ENCODE peak calls at places on chromosomes 13 and 19, in seven cellular contexts. P is stomach, C is lower leg skin, M is A549, O is ovary, S is heart left ventricle, U is transverse colon. G is an unnamed sample.

GRCh38 chr19:13691569-13691968 is 72.8 kb upstream of the MRI1 start:
- DNase-seq in P (no peak), C (no peak), M (no peak), O (no peak), S (no peak), U (no peak), G (no peak)

GRCh38 chr19:54247106-54247930 is 4.7 kb upstream of the LILRA6 start:
- DNase-seq in P (no peak), C (no peak), M (no peak), O (no peak), S (no peak), U (no peak), G (no peak)

GRCh38 chr13:113291997-113292862 is 4.8 kb upstream of the LAMP1 start:
- DNase-seq in P (no peak), C (peak; percentile 92), M (no peak), O (no peak), S (no peak), U (no peak), G (peak; percentile 48)

GRCh38 chr13:101941095-101941777 is 460.6 kb downstream of the FGF14 start:
- DNase-seq in P (no peak), C (no peak), M (peak; percentile 6), O (no peak), S (no peak), U (no peak), G (no peak)

GRCh38 chr13:44667950-44668349 is 91.8 kb upstream of the TSC22D1 start:
- DNase-seq in P (no peak), C (no peak), M (no peak), O (no peak), S (no peak), U (no peak), G (no peak)

GRCh38 chr19:510606-511100 is 3.4 kb downstream of the TPGS1 start:
- DNase-seq in P (peak; percentile 77), C (peak; percentile 94), M (peak; percentile 87), O (no peak), S (peak; percentile 86), U (peak; percentile 87), G (no peak)

GRCh38 chr19:14073925-14074838 is 1.6 kb downstream of the MISP3 start:
- DNase-seq in P (peak; percentile 66), C (peak; percentile 91), M (no peak), O (no peak), S (no peak), U (peak; percentile 78), G (peak; percentile 42)

GRCh38 chr19:39083599-39083982 is 577 bp upstream of the ACP7 start:
- DNase-seq in P (no peak), C (no peak), M (no peak), O (no peak), S (no peak), U (no peak), G (no peak)

GRCh38 chr19:54660306-54660705 is 2.5 kb upstream of the LILRB4 start:
- DNase-seq in P (no peak), C (no peak), M (no peak), O (no peak), S (no peak), U (no peak), G (no peak)

GRCh38 chr13:82698941-82699340 is 1183.3 kb downstream of the SLITRK1 start:
- DNase-seq in P (no peak), C (no peak), M (no peak), O (no peak), S (no peak), U (no peak), G (no peak)

GRCh38 chr13:20401958-20402856 is 123.5 kb downstream of the CRYL1 start:
- DNase-seq in P (peak; percentile 15), C (peak; percentile 82), M (no peak), O (no peak), S (no peak), U (no peak), G (no peak)

GRCh38 chr19:57233207-57233606 is 2.4 kb downstream of the AURKC start:
- DNase-seq in P (no peak), C (no peak), M (no peak), O (no peak), S (no peak), U (no peak), G (no peak)

GRCh38 chr13:28719227-28719562 is 425 bp upstream of the SLC46A3 start:
- DNase-seq in P (no peak), C (no peak), M (no peak), O (no peak), S (no peak), U (no peak), G (no peak)

GRCh38 chr13:28717170-28717569 is 1.6 kb downstream of the SLC46A3 start:
- DNase-seq in P (no peak), C (no peak), M (no peak), O (no peak), S (no peak), U (no peak), G (no peak)

GRCh38 chr13:28718186-28718537 is 608 bp downstream of the SLC46A3 start:
- DNase-seq in P (no peak), C (no peak), M (no peak), O (no peak), S (no peak), U (no peak), G (no peak)

GRCh38 chr13:28719656-28720055 is 886 bp upstream of the SLC46A3 start:
- DNase-seq in P (no peak), C (no peak), M (no peak), O (no peak), S (no peak), U (no peak), G (no peak)

DNA sequence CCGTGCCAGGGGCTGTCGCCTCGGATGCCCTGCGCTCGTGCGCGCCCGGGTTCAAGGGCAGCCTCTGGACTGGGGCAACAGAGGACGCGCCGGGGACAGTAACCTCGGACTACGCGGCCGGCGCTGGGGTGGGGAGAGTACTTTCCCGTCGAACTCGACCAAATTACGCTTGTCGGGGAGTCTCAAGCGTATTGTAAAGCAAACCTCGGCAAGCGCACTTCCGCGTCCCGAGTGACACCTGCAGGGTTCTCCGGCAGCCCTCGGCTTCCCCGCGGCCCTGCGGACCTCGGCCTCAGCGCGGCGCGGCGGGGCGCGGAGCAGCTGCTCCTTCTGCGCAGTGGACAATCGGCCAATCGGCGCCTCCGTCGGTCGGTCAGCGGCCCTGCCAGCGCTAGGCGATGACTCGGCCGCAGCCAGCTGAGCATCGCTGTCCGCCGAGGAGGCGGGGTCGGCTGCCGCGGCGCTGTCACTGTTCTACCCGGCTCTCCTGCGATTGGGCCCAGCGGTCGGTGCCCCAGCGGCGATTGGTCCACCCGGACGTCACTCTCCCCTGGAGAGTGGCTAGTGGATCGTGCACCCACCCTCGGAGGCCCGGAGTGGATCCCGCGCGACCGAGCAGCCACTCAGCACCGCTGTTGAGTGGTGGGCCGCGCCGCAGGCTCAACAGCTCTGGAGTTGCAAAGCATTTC is at the start of gene SLC46A3:
- DNase-seq in P (peak; percentile 92), C (peak; percentile 99), M (peak; percentile 95), O (peak; percentile 98), S (peak; percentile 100), U (peak; percentile 99), G (peak; percentile 84)
- TF ChIP-seq POLR2A in P (no peak), C (peak; percentile 18), M (peak; percentile 32), O (peak; percentile 31), S (peak; percentile 40), U (peak; percentile 88), G (peak; percentile 23)

GRCh38 chr19:9835507-9835949 is 410 bp downstream of the PIN1 start:
- DNase-seq in P (no peak), C (no peak), M (no peak), O (no peak), S (peak; percentile 64), U (peak; percentile 20), G (no peak)

GRCh38 chr19:9838324-9838723 is 3.2 kb downstream of the PIN1 start:
- DNase-seq in P (no peak), C (no peak), M (no peak), O (no peak), S (peak; percentile 62), U (no peak), G (no peak)

GRCh38 chr19:9834302-9834725 is 804 bp upstream of the PIN1 start:
- DNase-seq in P (no peak), C (no peak), M (no peak), O (no peak), S (no peak), U (no peak), G (no peak)

GRCh38 chr19:9836021-9836420 is 903 bp downstream of the PIN1 start:
- DNase-seq in P (no peak), C (no peak), M (no peak), O (no peak), S (no peak), U (no peak), G (no peak)

DNA sequence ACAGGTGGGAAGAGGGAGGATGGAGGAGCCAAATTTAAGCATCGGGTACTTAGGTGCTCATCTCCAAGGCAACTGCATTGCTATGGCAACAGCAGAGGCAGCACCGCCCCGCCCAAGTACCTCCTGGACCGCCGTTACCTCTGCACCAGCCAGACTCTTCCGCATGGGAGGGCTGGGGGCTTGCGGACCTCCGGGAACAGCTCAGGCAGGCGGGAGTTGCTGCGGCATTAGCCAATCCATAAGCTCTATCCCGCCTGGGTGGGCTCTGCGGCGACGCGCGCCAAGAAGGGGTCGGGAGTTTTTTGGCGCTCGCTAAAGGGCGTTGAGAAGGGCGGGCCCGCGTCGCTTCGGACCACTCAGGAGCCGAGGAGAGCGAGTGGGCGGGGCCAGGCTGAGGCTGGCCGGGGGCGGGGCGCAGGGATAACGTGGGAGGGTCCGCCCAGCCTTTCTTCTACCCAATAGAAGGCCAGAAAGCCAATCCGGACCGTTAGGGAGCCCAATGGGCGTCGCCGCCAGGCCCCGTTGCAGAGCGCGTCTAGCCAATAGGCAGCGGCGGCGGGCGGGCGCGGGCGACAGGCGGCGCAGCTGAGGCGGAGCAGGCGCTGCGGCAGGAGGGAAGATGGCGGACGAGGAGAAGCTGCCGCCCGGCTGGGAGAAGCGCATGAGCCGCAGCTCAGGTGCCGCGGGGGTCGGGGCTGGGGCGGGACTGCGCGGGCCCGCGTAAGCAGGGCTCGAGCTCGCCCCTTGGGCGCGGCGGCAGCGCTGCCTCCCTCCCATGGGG is at the start of gene PIN1:
- DNase-seq in P (peak; percentile 100), C (peak; percentile 100), M (peak; percentile 96), O (peak; percentile 98), S (peak; percentile 99), U (peak; percentile 100), G (peak; percentile 99)
- TF ChIP-seq POLR2A in P (no peak), C (no peak), M (peak; percentile 61), O (no peak), S (no peak), U (peak; percentile 29), G (no peak)

DNA sequence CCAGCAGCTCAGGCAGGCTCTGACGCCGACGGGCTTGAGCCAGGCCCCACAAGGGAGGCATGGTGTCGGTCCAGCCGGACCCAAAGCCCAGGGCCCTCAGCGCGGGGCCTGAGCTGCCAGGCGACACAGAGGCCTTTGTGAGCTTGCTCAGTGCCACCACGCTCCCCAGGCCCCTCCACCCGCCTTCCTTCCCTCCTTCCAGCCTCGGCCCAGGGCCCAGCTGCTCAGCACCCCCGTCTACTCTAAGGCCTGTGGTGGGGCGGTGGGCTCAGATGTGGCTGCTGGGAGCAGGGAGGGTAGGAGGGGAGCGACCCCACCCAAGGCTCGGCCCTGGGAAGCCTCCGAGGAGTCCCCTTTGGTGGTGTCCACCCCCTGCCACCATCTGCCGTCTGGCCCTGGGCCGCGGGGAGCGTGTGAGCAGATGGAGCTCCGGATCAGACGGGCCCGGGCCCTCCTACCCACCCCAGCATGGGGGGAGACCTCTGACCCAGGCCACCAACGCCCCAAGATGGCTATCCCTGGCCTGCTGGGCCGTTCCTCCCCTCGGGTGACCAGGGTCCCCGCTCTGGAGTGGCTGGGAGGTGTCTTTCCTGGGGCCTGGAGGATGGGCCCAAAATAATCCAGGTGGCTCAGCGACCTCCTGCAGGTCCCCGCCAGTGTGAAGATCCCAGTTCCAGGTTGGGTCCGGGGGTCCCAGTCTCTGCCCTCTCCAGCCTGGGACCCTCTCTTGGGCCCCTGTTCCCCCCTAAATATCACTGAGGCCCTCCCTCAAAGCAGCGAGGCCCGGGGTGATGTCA is 7.8 kb downstream of the ZBTB7A start:
- DNase-seq in P (no peak), C (peak; percentile 91), M (no peak), O (no peak), S (no peak), U (peak; percentile 40), G (no peak)
- TF ChIP-seq POLR2A in P (no peak), C (no peak), M (no peak), O (no peak), S (no peak), U (no peak), G (no peak)

GRCh38 chr13:80132741-80133601 is 208.0 kb downstream of the SPRY2 start:
- DNase-seq in P (peak; percentile 54), C (peak; percentile 85), M (peak; percentile 81), O (peak; percentile 22), S (no peak), U (peak; percentile 77), G (peak; percentile 49)
- TF ChIP-seq POLR2A in P (no peak), C (no peak), M (no peak), O (no peak), S (no peak), U (peak; percentile 43), G (no peak)

G was measured in prostate gland.